ENCODE peak calls at places on chromosomes 16 and 17, in five cellular contexts. One of them, this sample, is unnamed. For H3K9me3, the result is how much of the 10 kb centered on the place peaks cover.

GRCh38 chr17:74750327-74751069 is 2.1 kb downstream of the NHERF1 start:
- DNase-seq in OCI-LY7: no peak
- DNase-seq in astrocyte: no peak
- DNase-seq in tibial artery: no peak
- DNase-seq in upper lobe of left lung: no peak
- DNase-seq in this sample: no peak

GRCh38 chr16:87216148-87216823 is 100.9 kb downstream of the C16orf95 start:
- DNase-seq in astrocyte: no peak
- DNase-seq in upper lobe of left lung: no peak
- DNase-seq in OCI-LY7: no peak
- DNase-seq in tibial artery: peak
- DNase-seq in this sample: no peak

GRCh38 chr17:57819867-57820266 is 30.0 kb downstream of the MRPS23 start:
- DNase-seq in astrocyte: no peak
- DNase-seq in tibial artery: no peak
- DNase-seq in OCI-LY7: no peak
- DNase-seq in upper lobe of left lung: no peak
- DNase-seq in this sample: no peak

GRCh38 chr16:32116080-32116479 is 137.0 kb upstream of the TP53TG3D start:
- DNase-seq in OCI-LY7: no peak
- DNase-seq in upper lobe of left lung: peak
- DNase-seq in astrocyte: no peak
- DNase-seq in tibial artery: peak
- DNase-seq in this sample: peak

GRCh38 chr16:3058173-3059030 is 7.0 kb upstream of the IL32 start:
- DNase-seq in upper lobe of left lung: peak
- DNase-seq in OCI-LY7: peak
- DNase-seq in tibial artery: no peak
- DNase-seq in astrocyte: no peak
- DNase-seq in this sample: peak

GRCh38 chr16:78676351-78676750 is 576.9 kb downstream of the WWOX start:
- DNase-seq in OCI-LY7: no peak
- DNase-seq in astrocyte: peak
- DNase-seq in upper lobe of left lung: no peak
- DNase-seq in tibial artery: no peak
- DNase-seq in this sample: no peak

GRCh38 chr17:784143-784542 is 2.0 kb downstream of the MRM3 start:
- DNase-seq in astrocyte: no peak
- DNase-seq in OCI-LY7: no peak
- DNase-seq in tibial artery: no peak
- DNase-seq in upper lobe of left lung: no peak
- DNase-seq in this sample: no peak

GRCh38 chr17:39213852-39214251 is 11.9 kb downstream of the STAC2 start:
- DNase-seq in tibial artery: no peak
- DNase-seq in OCI-LY7: no peak
- DNase-seq in astrocyte: peak
- DNase-seq in upper lobe of left lung: no peak
- DNase-seq in this sample: no peak

GRCh38 chr17:77609553-77610517 is 348.7 kb upstream of the TNRC6C start:
- DNase-seq in tibial artery: peak
- DNase-seq in OCI-LY7: peak
- DNase-seq in astrocyte: no peak
- DNase-seq in upper lobe of left lung: no peak
- DNase-seq in this sample: no peak

GRCh38 chr17:80147035-80147939 is at the start of gene EIF4A3:
- DNase-seq in astrocyte: peak
- DNase-seq in tibial artery: peak
- DNase-seq in upper lobe of left lung: peak
- DNase-seq in OCI-LY7: peak
- DNase-seq in this sample: peak

GRCh38 chr17:67174190-67174589 is 70.8 kb downstream of the HELZ start:
- DNase-seq in OCI-LY7: no peak
- DNase-seq in upper lobe of left lung: no peak
- DNase-seq in astrocyte: no peak
- DNase-seq in tibial artery: no peak
- DNase-seq in this sample: no peak

GRCh38 chr17:6468051-6468790 is 24.0 kb downstream of the PIMREG start:
- DNase-seq in upper lobe of left lung: no peak
- DNase-seq in OCI-LY7: no peak
- DNase-seq in astrocyte: no peak
- DNase-seq in tibial artery: no peak
- DNase-seq in this sample: peak

GRCh38 chr16:2230376-2230775 is 5.9 kb upstream of the DNASE1L2 start:
- DNase-seq in upper lobe of left lung: peak
- DNase-seq in OCI-LY7: no peak
- DNase-seq in astrocyte: no peak
- DNase-seq in tibial artery: no peak
- DNase-seq in this sample: no peak

GRCh38 chr17:51119415-51120356 is 982 bp downstream of the SPAG9 start:
- DNase-seq in tibial artery: peak
- DNase-seq in astrocyte: peak
- DNase-seq in upper lobe of left lung: peak
- DNase-seq in OCI-LY7: peak
- DNase-seq in this sample: peak

GRCh38 chr16:29977063-29977462 is 3.4 kb downstream of the TAOK2 start:
- DNase-seq in astrocyte: no peak
- DNase-seq in OCI-LY7: no peak
- DNase-seq in tibial artery: no peak
- DNase-seq in upper lobe of left lung: no peak
- DNase-seq in this sample: peak

GRCh38 chr16:588639-588888 is 1.3 kb upstream of the RAB40C start:
- DNase-seq in OCI-LY7: peak
- DNase-seq in astrocyte: peak
- DNase-seq in tibial artery: peak
- DNase-seq in upper lobe of left lung: no peak
- DNase-seq in this sample: peak

GRCh38 chr16:75007443-75007842 is 8.6 kb downstream of the ZNRF1 start:
- DNase-seq in OCI-LY7: no peak
- DNase-seq in astrocyte: no peak
- DNase-seq in tibial artery: no peak
- DNase-seq in upper lobe of left lung: no peak
- DNase-seq in this sample: no peak

GRCh38 chr16:84271866-84272265 is 22.8 kb upstream of the WFDC1 start:
- DNase-seq in upper lobe of left lung: no peak
- DNase-seq in astrocyte: no peak
- DNase-seq in tibial artery: no peak
- DNase-seq in OCI-LY7: no peak
- DNase-seq in this sample: no peak

GRCh38 chr16:19884611-19885455 is at the start of gene GPRC5B:
- DNase-seq in astrocyte: peak
- DNase-seq in tibial artery: no peak
- DNase-seq in upper lobe of left lung: peak
- DNase-seq in OCI-LY7: peak
- DNase-seq in this sample: peak

GRCh38 chr16:55439101-55439690 is 39.8 kb upstream of the MMP2 start:
- DNase-seq in astrocyte: no peak
- DNase-seq in tibial artery: no peak
- DNase-seq in upper lobe of left lung: no peak
- DNase-seq in OCI-LY7: no peak
- DNase-seq in this sample: no peak

GRCh38 chr17:58487589-58488427 is at the start of gene HSF5:
- DNase-seq in astrocyte: no peak
- DNase-seq in OCI-LY7: no peak
- DNase-seq in tibial artery: no peak
- DNase-seq in upper lobe of left lung: peak
- DNase-seq in this sample: peak

GRCh38 chr16:24850289-24850931 is 4.6 kb downstream of the SLC5A11 start:
- DNase-seq in tibial artery: no peak
- DNase-seq in astrocyte: peak
- DNase-seq in upper lobe of left lung: no peak
- DNase-seq in OCI-LY7: no peak
- DNase-seq in this sample: no peak

GRCh38 chr17:60577147-60577925 is 22.7 kb upstream of the PPM1D start:
- DNase-seq in OCI-LY7: no peak
- DNase-seq in astrocyte: peak
- DNase-seq in tibial artery: no peak
- DNase-seq in upper lobe of left lung: no peak
- DNase-seq in this sample: no peak

GRCh38 chr16:11400076-11400475 is 54.8 kb downstream of the RMI2 start:
- DNase-seq in tibial artery: no peak
- DNase-seq in OCI-LY7: no peak
- DNase-seq in upper lobe of left lung: no peak
- DNase-seq in astrocyte: no peak
- DNase-seq in this sample: no peak

GRCh38 chr16:85074225-85074914 is 37.9 kb downstream of the CIBAR2 start:
- DNase-seq in astrocyte: no peak
- DNase-seq in OCI-LY7: no peak
- DNase-seq in tibial artery: no peak
- DNase-seq in upper lobe of left lung: no peak
- DNase-seq in this sample: no peak

GRCh38 chr17:13931111-13931526 is 138.2 kb upstream of the COX10 start:
- DNase-seq in OCI-LY7: no peak
- DNase-seq in tibial artery: no peak
- DNase-seq in upper lobe of left lung: no peak
- DNase-seq in astrocyte: peak
- DNase-seq in this sample: no peak

GRCh38 chr16:9495824-9496223 is 404.4 kb downstream of the HAPSTR1 start:
- DNase-seq in astrocyte: no peak
- DNase-seq in tibial artery: no peak
- DNase-seq in upper lobe of left lung: no peak
- DNase-seq in OCI-LY7: no peak
- DNase-seq in this sample: no peak

GRCh38 chr16:61871837-61872777 is 164.1 kb downstream of the CDH8 start:
- DNase-seq in astrocyte: no peak
- DNase-seq in tibial artery: no peak
- DNase-seq in OCI-LY7: no peak
- DNase-seq in upper lobe of left lung: no peak
- DNase-seq in this sample: no peak

GRCh38 chr16:60776311-60776710 is 1259.9 kb downstream of the CDH8 start:
- DNase-seq in OCI-LY7: no peak
- DNase-seq in astrocyte: peak
- DNase-seq in upper lobe of left lung: no peak
- DNase-seq in tibial artery: no peak
- DNase-seq in this sample: no peak

GRCh38 chr16:12651765-12652531 is 151.7 kb downstream of the CPPED1 start:
- DNase-seq in astrocyte: no peak
- DNase-seq in tibial artery: no peak
- DNase-seq in upper lobe of left lung: no peak
- DNase-seq in OCI-LY7: no peak
- DNase-seq in this sample: no peak

DNA sequence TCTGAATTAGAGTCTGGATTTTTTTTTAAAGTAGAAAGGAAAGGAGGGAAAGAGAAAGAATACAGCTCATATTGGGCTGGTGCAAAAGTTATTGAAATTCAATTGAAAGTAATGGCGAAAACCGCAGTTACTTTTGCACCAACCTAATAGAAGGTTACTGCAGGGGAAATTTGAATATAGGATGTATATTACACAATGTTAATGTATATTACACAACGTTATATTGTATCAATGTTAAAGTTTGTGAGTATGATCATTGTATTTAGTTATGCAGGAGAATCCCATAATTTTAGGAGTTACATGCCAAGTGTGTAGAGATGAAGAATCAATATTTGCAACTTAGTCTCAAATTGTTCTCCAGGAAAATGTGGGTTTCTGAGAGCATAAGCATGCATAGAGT is 2.5 kb upstream of the CSNK2A2 start:
- DNase-seq in astrocyte: no peak
- DNase-seq in OCI-LY7: no peak
- DNase-seq in tibial artery: no peak
- DNase-seq in upper lobe of left lung: no peak
- DNase-seq in this sample: no peak
- H3K27ac ChIP-seq in astrocyte: no peak
- H3K27ac ChIP-seq in OCI-LY7: no peak
- H3K27ac ChIP-seq in tibial artery: no peak
- H3K27ac ChIP-seq in upper lobe of left lung: no peak
- H3K27ac ChIP-seq in this sample: no peak

GRCh38 chr16:30984669-30985400 is at the start of gene HSD3B7:
- DNase-seq in tibial artery: peak
- DNase-seq in OCI-LY7: peak
- DNase-seq in upper lobe of left lung: peak
- DNase-seq in astrocyte: peak
- DNase-seq in this sample: peak
- H3K4me3 ChIP-seq in tibial artery: peak
- H3K4me3 ChIP-seq in OCI-LY7: no peak
- H3K4me3 ChIP-seq in upper lobe of left lung: peak
- H3K4me3 ChIP-seq in astrocyte: no peak
- H3K4me3 ChIP-seq in this sample: peak

DNA sequence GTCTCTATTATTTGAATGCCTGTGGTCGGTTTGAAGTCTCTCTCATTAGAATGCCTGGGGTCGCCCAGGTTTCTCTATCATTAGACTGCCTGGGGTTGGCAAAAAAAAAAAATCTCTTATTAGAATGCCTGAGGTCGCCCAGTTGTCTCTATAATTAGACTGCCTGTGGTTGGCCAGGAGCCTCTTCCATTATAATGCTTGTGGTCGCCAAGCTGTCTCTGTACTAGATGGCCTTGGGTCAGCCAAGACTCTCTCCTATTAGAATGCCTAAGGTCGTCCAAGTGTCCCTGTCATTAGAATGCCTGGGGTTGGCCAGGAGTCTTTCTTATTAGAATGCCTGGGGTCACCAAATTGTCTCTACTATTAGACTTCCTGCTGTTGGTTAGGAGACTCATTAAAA is 2228.4 kb downstream of the TP53TG3F start:
- DNase-seq in tibial artery: no peak
- DNase-seq in upper lobe of left lung: no peak
- DNase-seq in OCI-LY7: no peak
- DNase-seq in astrocyte: no peak
- DNase-seq in this sample: no peak
- H3K9me3 ChIP-seq in tibial artery: under half
- H3K9me3 ChIP-seq in upper lobe of left lung: half or more
- H3K9me3 ChIP-seq in OCI-LY7: under half
- H3K9me3 ChIP-seq in astrocyte: under half
- H3K9me3 ChIP-seq in this sample: under half

GRCh38 chr16:68374251-68374805 is 63.5 kb downstream of the PRMT7 start:
- DNase-seq in tibial artery: no peak
- DNase-seq in OCI-LY7: no peak
- DNase-seq in astrocyte: no peak
- DNase-seq in upper lobe of left lung: peak
- DNase-seq in this sample: no peak
- H3K27ac ChIP-seq in tibial artery: no peak
- H3K27ac ChIP-seq in OCI-LY7: no peak
- H3K27ac ChIP-seq in astrocyte: no peak
- H3K27ac ChIP-seq in upper lobe of left lung: no peak
- H3K27ac ChIP-seq in this sample: no peak

DNA sequence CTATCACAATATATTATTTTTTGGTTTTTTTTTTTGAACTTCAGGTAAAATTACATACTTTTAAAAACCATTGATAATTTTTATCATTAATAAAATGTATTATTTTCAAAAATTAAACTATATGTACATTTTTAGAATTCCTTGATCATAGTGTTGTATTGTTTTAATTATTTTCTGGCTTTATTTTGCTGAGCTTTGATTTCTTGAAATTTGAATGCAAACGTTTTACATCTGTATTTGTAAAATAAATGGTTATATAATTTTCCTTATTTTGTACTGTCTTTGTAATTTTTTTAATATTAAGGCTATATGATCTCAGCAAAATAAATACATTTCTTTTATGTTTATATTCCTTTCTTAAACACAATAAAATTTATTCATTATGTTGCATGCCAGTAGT is 125.6 kb downstream of the KIF2B start:
- DNase-seq in tibial artery: no peak
- DNase-seq in upper lobe of left lung: no peak
- DNase-seq in OCI-LY7: no peak
- DNase-seq in astrocyte: no peak
- DNase-seq in this sample: no peak
- H3K4me3 ChIP-seq in tibial artery: no peak
- H3K4me3 ChIP-seq in upper lobe of left lung: no peak
- H3K4me3 ChIP-seq in OCI-LY7: no peak
- H3K4me3 ChIP-seq in astrocyte: no peak
- H3K4me3 ChIP-seq in this sample: no peak

This sample was measured in right cardiac atrium.